ENCODE peak calls at places on chromosomes 4 and X, in seven cellular contexts. I, L, Y, A, N, F and D are unnamed samples.

GRCh38 chrX:70755850-70756249 is 152.7 kb downstream of the TEX11 start:
- DNase-seq in I (no peak), L (no peak), Y (no peak), A (peak), N (peak), F (no peak), D (no peak)

GRCh38 chr4:152500798-152501434 is 35.0 kb downstream of the FBXW7 start:
- DNase-seq in I (peak), L (peak), Y (peak), A (peak), N (peak), F (peak), D (peak)

GRCh38 chrX:132592880-132593279 is 104.0 kb upstream of the MBNL3 start:
- DNase-seq in I (no peak), L (peak), Y (no peak), A (no peak), N (no peak), F (peak), D (peak)

GRCh38 chrX:26918633-26919032 is 544.5 kb downstream of the PPP4R3C start:
- DNase-seq in I (peak), L (peak), Y (no peak), A (no peak), N (no peak), F (peak), D (peak)

GRCh38 chrX:33001107-33001506 is 210.2 kb downstream of the DMD start:
- DNase-seq in I (no peak), L (no peak), Y (no peak), A (no peak), N (no peak), F (no peak), D (no peak)

GRCh38 chr4:175070444-175070843 is 152.3 kb downstream of the ADAM29 start:
- DNase-seq in I (no peak), L (no peak), Y (no peak), A (no peak), N (no peak), F (no peak), D (no peak)

GRCh38 chr4:154911608-154912098 is 130.6 kb downstream of the RBM46 start:
- DNase-seq in I (no peak), L (no peak), Y (no peak), A (no peak), N (no peak), F (no peak), D (no peak)

GRCh38 chr4:186191266-186192067 is at the start of gene CYP4V2:
- DNase-seq in I (peak), L (peak), Y (peak), A (no peak), N (peak), F (peak), D (peak)

GRCh38 chr4:57068237-57068981 is 41.8 kb downstream of the IGFBP7 start:
- DNase-seq in I (no peak), L (no peak), Y (no peak), A (no peak), N (no peak), F (no peak), D (no peak)

GRCh38 chrX:40719218-40719617 is 16.1 kb downstream of the MED14 start:
- DNase-seq in I (no peak), L (no peak), Y (no peak), A (no peak), N (no peak), F (no peak), D (no peak)

GRCh38 chr4:115851918-115852766 is 738.7 kb upstream of the NDST4 start:
- DNase-seq in I (peak), L (peak), Y (peak), A (peak), N (peak), F (peak), D (no peak)

GRCh38 chr4:30716671-30717207 is 3.4 kb upstream of the PCDH7 start:
- DNase-seq in I (no peak), L (no peak), Y (no peak), A (no peak), N (no peak), F (no peak), D (peak)

GRCh38 chr4:7842384-7843279 is 97.0 kb downstream of the AFAP1 start:
- DNase-seq in I (peak), L (no peak), Y (no peak), A (no peak), N (no peak), F (no peak), D (no peak)

GRCh38 chr4:107856901-107857300 is 32.2 kb downstream of the SGMS2 start:
- DNase-seq in I (no peak), L (no peak), Y (no peak), A (no peak), N (no peak), F (no peak), D (no peak)

GRCh38 chrX:49071877-49072711 is 1.7 kb downstream of the PRAF2 start:
- DNase-seq in I (no peak), L (peak), Y (no peak), A (peak), N (peak), F (no peak), D (no peak)

GRCh38 chrX:103254921-103255455 is at the start of gene TCEAL8:
- DNase-seq in I (peak), L (peak), Y (peak), A (peak), N (peak), F (peak), D (peak)

GRCh38 chr4:4625488-4625887 is 83.6 kb upstream of the STX18 start:
- DNase-seq in I (no peak), L (no peak), Y (no peak), A (no peak), N (no peak), F (no peak), D (peak)

GRCh38 chrX:107845625-107846024 is 20.0 kb downstream of the MID2 start:
- DNase-seq in I (no peak), L (no peak), Y (no peak), A (no peak), N (no peak), F (no peak), D (no peak)

GRCh38 chr4:8308856-8309771 is 39.6 kb downstream of the HTRA3 start:
- DNase-seq in I (no peak), L (no peak), Y (no peak), A (no peak), N (no peak), F (no peak), D (no peak)

GRCh38 chrX:121238093-121238492 is 190.7 kb downstream of the GLUD2 start:
- DNase-seq in I (no peak), L (no peak), Y (no peak), A (no peak), N (no peak), F (no peak), D (no peak)

GRCh38 chr4:106864231-106864630 is 171.9 kb downstream of the DKK2 start:
- DNase-seq in I (no peak), L (no peak), Y (no peak), A (no peak), N (no peak), F (no peak), D (no peak)

GRCh38 chr4:82630079-82630478 is 68.3 kb upstream of the TMEM150C start:
- DNase-seq in I (no peak), L (no peak), Y (no peak), A (no peak), N (no peak), F (no peak), D (no peak)

GRCh38 chr4:152686452-152687013 is 6.7 kb upstream of the TMEM154 start:
- DNase-seq in I (no peak), L (no peak), Y (no peak), A (no peak), N (no peak), F (no peak), D (no peak)

GRCh38 chr4:158666892-158667291 is 4.8 kb downstream of the C4orf46 start:
- DNase-seq in I (no peak), L (no peak), Y (no peak), A (no peak), N (no peak), F (no peak), D (no peak)

GRCh38 chrX:53088136-53088974 is 5.6 kb upstream of the KANTR start:
- DNase-seq in I (no peak), L (peak), Y (no peak), A (no peak), N (no peak), F (no peak), D (no peak)

DNA sequence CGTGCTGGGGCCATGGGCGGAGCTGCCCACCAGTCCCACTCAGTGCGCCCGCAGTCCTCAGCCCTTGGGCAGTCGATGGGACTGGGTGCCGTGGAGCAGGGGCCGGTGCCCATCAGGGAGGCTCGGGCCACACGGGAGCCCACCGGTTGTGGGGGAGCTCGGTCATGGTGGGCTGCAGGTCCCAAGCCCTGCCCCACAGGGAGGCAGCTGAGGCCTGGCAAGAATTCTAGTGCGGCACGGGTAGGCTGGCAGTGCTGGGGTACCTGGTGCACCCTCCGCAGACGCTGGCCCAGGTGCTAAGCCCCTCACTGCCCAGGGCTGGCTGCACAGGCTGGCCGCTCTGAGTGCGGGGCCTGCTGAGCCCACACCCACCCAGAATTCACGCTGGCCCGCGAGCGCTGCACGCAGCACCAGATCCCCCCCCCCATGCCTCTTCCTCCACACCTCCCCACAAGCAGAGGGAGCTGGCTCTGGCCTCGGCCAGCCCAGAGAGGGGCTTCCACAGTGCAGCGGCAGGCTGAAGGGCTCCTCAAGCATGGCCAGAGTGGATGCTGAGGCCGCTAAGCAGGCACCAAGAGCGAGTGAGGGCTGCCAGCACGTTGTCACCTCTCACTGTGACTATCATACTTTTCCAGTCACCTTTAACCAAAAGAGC is 564.4 kb downstream of the GALNTL6 start:
- DNase-seq in I (no peak), L (no peak), Y (no peak), A (no peak), N (no peak), F (no peak), D (no peak)
- TF ChIP-seq JUND in I (no peak), L (no peak), Y (no peak), A (no peak), N (no peak), F (no peak), D (no peak)

DNA sequence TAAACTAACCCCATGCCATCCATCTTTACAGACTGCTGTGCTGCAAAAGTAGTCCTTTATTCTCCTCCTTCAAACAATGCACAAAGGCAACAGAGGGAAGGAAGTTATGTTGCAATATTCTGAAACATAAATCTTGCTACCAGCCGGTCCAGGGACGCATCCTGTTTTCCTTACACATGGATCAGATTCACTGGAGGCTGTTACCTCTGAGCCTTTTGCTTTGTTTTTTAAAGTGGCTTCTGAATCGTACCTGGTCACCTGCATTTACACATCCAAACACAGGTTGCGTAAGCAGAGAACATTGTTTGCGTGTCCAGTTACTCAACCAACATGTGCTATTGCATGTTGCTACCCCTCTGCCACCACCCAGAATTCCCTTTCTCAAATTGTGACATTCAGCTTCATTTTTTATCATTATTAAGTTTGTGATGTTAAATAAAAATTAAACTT is 8.8 kb downstream of the PPARGC1A start:
- DNase-seq in I (no peak), L (no peak), Y (no peak), A (no peak), N (no peak), F (peak), D (peak)
- TF ChIP-seq JUND in I (no peak), L (no peak), Y (no peak), A (no peak), N (no peak), F (no peak), D (no peak)

GRCh38 chr4:120769227-120769626 is 153.3 kb downstream of the PRDM5 start:
- DNase-seq in I (peak), L (no peak), Y (no peak), A (no peak), N (no peak), F (no peak), D (no peak)
- TF ChIP-seq JUND in I (no peak), L (no peak), Y (no peak), A (no peak), N (no peak), F (no peak), D (no peak)

DNA sequence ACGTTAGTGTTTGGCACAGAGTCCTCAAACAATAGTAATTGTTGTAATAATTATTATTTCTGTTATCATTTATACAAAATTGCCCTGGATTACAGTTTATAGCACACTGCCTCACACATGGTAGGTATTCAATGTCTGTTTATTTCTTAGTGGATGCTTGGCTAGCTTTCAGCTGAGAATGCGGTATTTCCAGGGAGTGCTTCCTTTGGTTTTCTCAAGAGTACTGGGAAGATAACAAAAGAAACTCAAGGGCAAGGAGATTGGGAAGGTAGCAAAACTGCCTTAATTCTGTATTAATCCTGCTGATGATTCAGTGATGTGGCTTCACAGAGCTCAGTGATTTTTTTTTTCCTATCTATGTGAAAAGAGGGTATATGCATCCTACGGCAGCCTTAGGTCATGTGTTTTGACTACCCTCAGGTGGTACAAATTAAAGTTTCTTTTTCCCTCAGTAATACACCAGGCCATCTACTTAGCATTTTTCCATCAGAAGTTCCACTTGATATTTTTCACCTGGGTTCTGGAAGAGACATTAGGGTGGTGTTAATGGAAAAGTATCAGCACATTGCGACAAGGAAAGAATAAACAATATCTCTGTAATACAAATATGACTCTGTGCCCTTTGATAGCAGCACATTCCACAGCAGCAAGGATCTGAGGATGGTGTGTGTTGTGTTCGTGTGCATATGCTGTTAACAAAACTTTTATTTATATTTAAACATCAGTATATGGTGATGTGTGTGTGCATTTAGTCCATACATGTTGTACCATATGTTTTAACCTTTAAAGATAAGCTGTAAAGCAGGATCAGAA is 124.3 kb upstream of the RASGEF1B start:
- DNase-seq in I (no peak), L (no peak), Y (no peak), A (no peak), N (no peak), F (no peak), D (no peak)
- TF ChIP-seq JUND in I (no peak), L (no peak), Y (no peak), A (no peak), N (no peak), F (no peak), D (no peak)

GRCh38 chrX:8430444-8430843 is 34.2 kb upstream of the VCX3B start:
- DNase-seq in I (no peak), L (no peak), Y (no peak), A (no peak), N (no peak), F (no peak), D (no peak)

GRCh38 chrX:8429692-8430249 is 34.9 kb upstream of the VCX3B start:
- DNase-seq in I (no peak), L (no peak), Y (no peak), A (no peak), N (no peak), F (no peak), D (no peak)

GRCh38 chrX:8433296-8434094 is 31.1 kb upstream of the VCX3B start:
- DNase-seq in I (no peak), L (no peak), Y (no peak), A (no peak), N (no peak), F (no peak), D (no peak)
- TF ChIP-seq JUND in I (no peak), L (no peak), Y (no peak), A (no peak), N (no peak), F (no peak), D (no peak)